ENCODE peak calls at places on chromosomes 11 and 22, in five cellular contexts. One of them, this sample, is unnamed.

GRCh38 chr22:43308451-43309235 is 34.5 kb downstream of the SCUBE1 start:
- DNase-seq in KBM-7: no peak
- DNase-seq in activated T-cell treated with anti-CD3 and anti-CD28 coated beads for 1 hour: no peak
- DNase-seq in H9: no peak
- DNase-seq in Peyer's patch: no peak
- DNase-seq in this sample: no peak

GRCh38 chr11:22715971-22716370 is 49.6 kb downstream of the GAS2 start:
- DNase-seq in KBM-7: no peak
- DNase-seq in activated T-cell treated with anti-CD3 and anti-CD28 coated beads for 1 hour: no peak
- DNase-seq in H9: no peak
- DNase-seq in Peyer's patch: no peak
- DNase-seq in this sample: no peak

GRCh38 chr11:75241036-75241905 is 697 bp downstream of the TPBGL start:
- DNase-seq in KBM-7: peak
- DNase-seq in activated T-cell treated with anti-CD3 and anti-CD28 coated beads for 1 hour: peak
- DNase-seq in H9: peak
- DNase-seq in Peyer's patch: peak
- DNase-seq in this sample: no peak

GRCh38 chr11:95641506-95641905 is 148.1 kb downstream of the FAM76B start:
- DNase-seq in KBM-7: no peak
- DNase-seq in activated T-cell treated with anti-CD3 and anti-CD28 coated beads for 1 hour: no peak
- DNase-seq in H9: no peak
- DNase-seq in Peyer's patch: no peak
- DNase-seq in this sample: no peak

GRCh38 chr22:40898850-40899357 is 37.0 kb upstream of the DNAJB7 start:
- DNase-seq in KBM-7: peak
- DNase-seq in activated T-cell treated with anti-CD3 and anti-CD28 coated beads for 1 hour: no peak
- DNase-seq in H9: no peak
- DNase-seq in Peyer's patch: no peak
- DNase-seq in this sample: no peak

GRCh38 chr11:120318906-120319305 is 6.2 kb upstream of the TLCD5 start:
- DNase-seq in KBM-7: no peak
- DNase-seq in activated T-cell treated with anti-CD3 and anti-CD28 coated beads for 1 hour: no peak
- DNase-seq in H9: peak
- DNase-seq in Peyer's patch: no peak
- DNase-seq in this sample: no peak

GRCh38 chr11:12123799-12124198 is 13.4 kb downstream of the MICAL2 start:
- DNase-seq in KBM-7: no peak
- DNase-seq in activated T-cell treated with anti-CD3 and anti-CD28 coated beads for 1 hour: no peak
- DNase-seq in H9: no peak
- DNase-seq in Peyer's patch: no peak
- DNase-seq in this sample: no peak

GRCh38 chr11:33772300-33772699 is 2.0 kb downstream of the FBXO3 start:
- DNase-seq in KBM-7: no peak
- DNase-seq in activated T-cell treated with anti-CD3 and anti-CD28 coated beads for 1 hour: no peak
- DNase-seq in H9: no peak
- DNase-seq in Peyer's patch: peak
- DNase-seq in this sample: no peak

GRCh38 chr11:111225871-111226270 is 19.7 kb upstream of the POU2AF2 start:
- DNase-seq in KBM-7: no peak
- DNase-seq in activated T-cell treated with anti-CD3 and anti-CD28 coated beads for 1 hour: no peak
- DNase-seq in H9: no peak
- DNase-seq in Peyer's patch: no peak
- DNase-seq in this sample: no peak

GRCh38 chr11:10029386-10030121 is 264.5 kb downstream of the SBF2 start:
- DNase-seq in KBM-7: no peak
- DNase-seq in activated T-cell treated with anti-CD3 and anti-CD28 coated beads for 1 hour: no peak
- DNase-seq in H9: no peak
- DNase-seq in Peyer's patch: no peak
- DNase-seq in this sample: no peak

GRCh38 chr11:106840146-106840545 is 178.1 kb downstream of the GUCY1A2 start:
- DNase-seq in KBM-7: no peak
- DNase-seq in activated T-cell treated with anti-CD3 and anti-CD28 coated beads for 1 hour: no peak
- DNase-seq in H9: no peak
- DNase-seq in Peyer's patch: no peak
- DNase-seq in this sample: no peak

GRCh38 chr11:75344761-75345454 is 6.6 kb downstream of the ARRB1 start:
- DNase-seq in KBM-7: no peak
- DNase-seq in activated T-cell treated with anti-CD3 and anti-CD28 coated beads for 1 hour: no peak
- DNase-seq in H9: no peak
- DNase-seq in Peyer's patch: peak
- DNase-seq in this sample: no peak

GRCh38 chr11:34242037-34242625 is 115.7 kb downstream of the ABTB2 start:
- DNase-seq in KBM-7: no peak
- DNase-seq in activated T-cell treated with anti-CD3 and anti-CD28 coated beads for 1 hour: no peak
- DNase-seq in H9: no peak
- DNase-seq in Peyer's patch: peak
- DNase-seq in this sample: no peak

GRCh38 chr22:30320021-30320556 is 6.7 kb downstream of the TBC1D10A start:
- DNase-seq in KBM-7: no peak
- DNase-seq in activated T-cell treated with anti-CD3 and anti-CD28 coated beads for 1 hour: no peak
- DNase-seq in H9: no peak
- DNase-seq in Peyer's patch: no peak
- DNase-seq in this sample: no peak

GRCh38 chr11:61150656-61151544 is 10.3 kb downstream of the VPS37C start:
- DNase-seq in KBM-7: no peak
- DNase-seq in activated T-cell treated with anti-CD3 and anti-CD28 coated beads for 1 hour: no peak
- DNase-seq in H9: no peak
- DNase-seq in Peyer's patch: no peak
- DNase-seq in this sample: no peak

GRCh38 chr11:102886999-102887398 is 12.2 kb upstream of the MMP12 start:
- DNase-seq in KBM-7: no peak
- DNase-seq in activated T-cell treated with anti-CD3 and anti-CD28 coated beads for 1 hour: no peak
- DNase-seq in H9: no peak
- DNase-seq in Peyer's patch: no peak
- DNase-seq in this sample: no peak

GRCh38 chr11:6531267-6531752 is 34.2 kb downstream of the DNHD1 start:
- DNase-seq in KBM-7: peak
- DNase-seq in activated T-cell treated with anti-CD3 and anti-CD28 coated beads for 1 hour: no peak
- DNase-seq in H9: no peak
- DNase-seq in Peyer's patch: no peak
- DNase-seq in this sample: no peak

GRCh38 chr11:65501530-65502273 is 2.9 kb downstream of the MALAT1 start:
- DNase-seq in KBM-7: peak
- DNase-seq in activated T-cell treated with anti-CD3 and anti-CD28 coated beads for 1 hour: no peak
- DNase-seq in H9: no peak
- DNase-seq in Peyer's patch: peak
- DNase-seq in this sample: no peak

GRCh38 chr11:61706452-61707400 is 26.5 kb downstream of the DAGLA start:
- DNase-seq in KBM-7: no peak
- DNase-seq in activated T-cell treated with anti-CD3 and anti-CD28 coated beads for 1 hour: no peak
- DNase-seq in H9: no peak
- DNase-seq in Peyer's patch: no peak
- DNase-seq in this sample: no peak

GRCh38 chr22:43846966-43847365 is 15.3 kb downstream of the SULT4A1 start:
- DNase-seq in KBM-7: no peak
- DNase-seq in activated T-cell treated with anti-CD3 and anti-CD28 coated beads for 1 hour: no peak
- DNase-seq in H9: no peak
- DNase-seq in Peyer's patch: no peak
- DNase-seq in this sample: no peak

GRCh38 chr11:62646825-62647608 is 604 bp upstream of the GANAB start:
- DNase-seq in KBM-7: no peak
- DNase-seq in activated T-cell treated with anti-CD3 and anti-CD28 coated beads for 1 hour: no peak
- DNase-seq in H9: peak
- DNase-seq in Peyer's patch: no peak
- DNase-seq in this sample: no peak

GRCh38 chr11:8593935-8594909 is at the start of gene STK33:
- DNase-seq in KBM-7: peak
- DNase-seq in activated T-cell treated with anti-CD3 and anti-CD28 coated beads for 1 hour: no peak
- DNase-seq in H9: peak
- DNase-seq in Peyer's patch: peak
- DNase-seq in this sample: no peak

GRCh38 chr11:107490836-107491235 is 33.2 kb upstream of the CWF19L2 start:
- DNase-seq in KBM-7: no peak
- DNase-seq in activated T-cell treated with anti-CD3 and anti-CD28 coated beads for 1 hour: no peak
- DNase-seq in H9: no peak
- DNase-seq in Peyer's patch: no peak
- DNase-seq in this sample: no peak

GRCh38 chr11:33375236-33375635 is 118.1 kb downstream of the HIPK3 start:
- DNase-seq in KBM-7: no peak
- DNase-seq in activated T-cell treated with anti-CD3 and anti-CD28 coated beads for 1 hour: no peak
- DNase-seq in H9: peak
- DNase-seq in Peyer's patch: no peak
- DNase-seq in this sample: no peak

GRCh38 chr11:35629511-35629910 is 11.3 kb downstream of the FJX1 start:
- DNase-seq in KBM-7: no peak
- DNase-seq in activated T-cell treated with anti-CD3 and anti-CD28 coated beads for 1 hour: no peak
- DNase-seq in H9: no peak
- DNase-seq in Peyer's patch: no peak
- DNase-seq in this sample: no peak

GRCh38 chr11:57568330-57568766 is 876 bp upstream of the UBE2L6 start:
- DNase-seq in KBM-7: peak
- DNase-seq in activated T-cell treated with anti-CD3 and anti-CD28 coated beads for 1 hour: peak
- DNase-seq in H9: peak
- DNase-seq in Peyer's patch: no peak
- DNase-seq in this sample: no peak

GRCh38 chr22:29266564-29267461 is 968 bp downstream of the RHBDD3 start:
- DNase-seq in KBM-7: no peak
- DNase-seq in activated T-cell treated with anti-CD3 and anti-CD28 coated beads for 1 hour: no peak
- DNase-seq in H9: no peak
- DNase-seq in Peyer's patch: no peak
- DNase-seq in this sample: no peak

GRCh38 chr11:2314525-2315394 is 12.9 kb downstream of the TSPAN32 start:
- DNase-seq in KBM-7: no peak
- DNase-seq in activated T-cell treated with anti-CD3 and anti-CD28 coated beads for 1 hour: no peak
- DNase-seq in H9: no peak
- DNase-seq in Peyer's patch: peak
- DNase-seq in this sample: no peak

GRCh38 chr11:131473510-131473909 is 103.1 kb downstream of the NTM start:
- DNase-seq in KBM-7: no peak
- DNase-seq in activated T-cell treated with anti-CD3 and anti-CD28 coated beads for 1 hour: no peak
- DNase-seq in H9: no peak
- DNase-seq in Peyer's patch: no peak
- DNase-seq in this sample: no peak

GRCh38 chr11:80162387-80162786 is 721.6 kb upstream of the TENM4 start:
- DNase-seq in KBM-7: no peak
- DNase-seq in activated T-cell treated with anti-CD3 and anti-CD28 coated beads for 1 hour: no peak
- DNase-seq in H9: no peak
- DNase-seq in Peyer's patch: no peak
- DNase-seq in this sample: no peak

GRCh38 chr11:132448334-132448995 is 1078.0 kb downstream of the NTM start:
- DNase-seq in KBM-7: no peak
- DNase-seq in activated T-cell treated with anti-CD3 and anti-CD28 coated beads for 1 hour: no peak
- DNase-seq in H9: peak
- DNase-seq in Peyer's patch: no peak
- DNase-seq in this sample: no peak

GRCh38 chr22:50274311-50274710 is 4.1 kb upstream of the MAPK11 start:
- DNase-seq in KBM-7: peak
- DNase-seq in activated T-cell treated with anti-CD3 and anti-CD28 coated beads for 1 hour: no peak
- DNase-seq in H9: no peak
- DNase-seq in Peyer's patch: peak
- DNase-seq in this sample: no peak

This sample was measured in esophagus squamous epithelium.